ENCODE peak calls at places on chromosomes 12 and 14, in seven cellular contexts. One of them, this sample, is unnamed. For H3K4me1, the result is how much of the 10 kb centered on the place peaks cover.

GRCh38 chr14:106235356-106236159 is 709.2 kb downstream of the TMEM121 start:
- DNase-seq in transverse colon: no peak
- DNase-seq in CD8-positive, alpha-beta memory T cell: no peak
- DNase-seq in GM23338: no peak
- DNase-seq in sigmoid colon: no peak
- DNase-seq in left ventricle myocardium inferior: no peak
- DNase-seq in neuronal stem cell: no peak
- DNase-seq in this sample: no peak

GRCh38 chr12:114848661-114849060 is 164.7 kb upstream of the TBX3 start:
- DNase-seq in transverse colon: no peak
- DNase-seq in CD8-positive, alpha-beta memory T cell: no peak
- DNase-seq in GM23338: no peak
- DNase-seq in sigmoid colon: no peak
- DNase-seq in left ventricle myocardium inferior: no peak
- DNase-seq in neuronal stem cell: no peak
- DNase-seq in this sample: no peak

GRCh38 chr12:6231359-6232268 is 31.4 kb downstream of the CD9 start:
- DNase-seq in transverse colon: no peak
- DNase-seq in CD8-positive, alpha-beta memory T cell: no peak
- DNase-seq in GM23338: no peak
- DNase-seq in sigmoid colon: no peak
- DNase-seq in left ventricle myocardium inferior: no peak
- DNase-seq in neuronal stem cell: no peak
- DNase-seq in this sample: no peak

GRCh38 chr12:113114447-113115178 is 20.9 kb downstream of the RASAL1 start:
- DNase-seq in transverse colon: no peak
- DNase-seq in CD8-positive, alpha-beta memory T cell: no peak
- DNase-seq in GM23338: no peak
- DNase-seq in sigmoid colon: no peak
- DNase-seq in left ventricle myocardium inferior: no peak
- DNase-seq in neuronal stem cell: no peak
- DNase-seq in this sample: no peak

GRCh38 chr12:32051511-32052299 is 54.9 kb upstream of the BICD1 start:
- DNase-seq in transverse colon: no peak
- DNase-seq in CD8-positive, alpha-beta memory T cell: no peak
- DNase-seq in GM23338: no peak
- DNase-seq in sigmoid colon: no peak
- DNase-seq in left ventricle myocardium inferior: no peak
- DNase-seq in neuronal stem cell: no peak
- DNase-seq in this sample: no peak

GRCh38 chr12:107092669-107093546 is 441 bp downstream of the CRY1 start:
- DNase-seq in transverse colon: peak
- DNase-seq in CD8-positive, alpha-beta memory T cell: peak
- DNase-seq in GM23338: peak
- DNase-seq in sigmoid colon: peak
- DNase-seq in left ventricle myocardium inferior: peak
- DNase-seq in neuronal stem cell: peak
- DNase-seq in this sample: peak

GRCh38 chr12:119864591-119864990 is 12.5 kb downstream of the CIT start:
- DNase-seq in transverse colon: no peak
- DNase-seq in CD8-positive, alpha-beta memory T cell: no peak
- DNase-seq in GM23338: no peak
- DNase-seq in sigmoid colon: no peak
- DNase-seq in left ventricle myocardium inferior: no peak
- DNase-seq in neuronal stem cell: no peak
- DNase-seq in this sample: no peak

GRCh38 chr12:128853321-128854197 is at the start of gene GLT1D1:
- DNase-seq in transverse colon: no peak
- DNase-seq in CD8-positive, alpha-beta memory T cell: no peak
- DNase-seq in GM23338: peak
- DNase-seq in sigmoid colon: peak
- DNase-seq in left ventricle myocardium inferior: no peak
- DNase-seq in neuronal stem cell: peak
- DNase-seq in this sample: no peak

GRCh38 chr14:104983231-104983721 is 2.3 kb upstream of the CLBA1 start:
- DNase-seq in transverse colon: no peak
- DNase-seq in CD8-positive, alpha-beta memory T cell: no peak
- DNase-seq in GM23338: no peak
- DNase-seq in sigmoid colon: peak
- DNase-seq in left ventricle myocardium inferior: no peak
- DNase-seq in neuronal stem cell: no peak
- DNase-seq in this sample: no peak

GRCh38 chr12:113151655-113152054 is 2.1 kb downstream of the CFAP73 start:
- DNase-seq in transverse colon: no peak
- DNase-seq in CD8-positive, alpha-beta memory T cell: no peak
- DNase-seq in GM23338: no peak
- DNase-seq in sigmoid colon: no peak
- DNase-seq in left ventricle myocardium inferior: no peak
- DNase-seq in neuronal stem cell: no peak
- DNase-seq in this sample: no peak

GRCh38 chr14:86217523-86217922 is 687.6 kb downstream of the FLRT2 start:
- DNase-seq in transverse colon: no peak
- DNase-seq in CD8-positive, alpha-beta memory T cell: no peak
- DNase-seq in GM23338: peak
- DNase-seq in sigmoid colon: no peak
- DNase-seq in left ventricle myocardium inferior: no peak
- DNase-seq in neuronal stem cell: no peak
- DNase-seq in this sample: no peak

GRCh38 chr12:24121911-24122310 is 172.4 kb upstream of the SOX5 start:
- DNase-seq in transverse colon: no peak
- DNase-seq in CD8-positive, alpha-beta memory T cell: no peak
- DNase-seq in GM23338: no peak
- DNase-seq in sigmoid colon: no peak
- DNase-seq in left ventricle myocardium inferior: no peak
- DNase-seq in neuronal stem cell: no peak
- DNase-seq in this sample: no peak

GRCh38 chr12:2557589-2557988 is 237.2 kb upstream of the FKBP4 start:
- DNase-seq in transverse colon: no peak
- DNase-seq in CD8-positive, alpha-beta memory T cell: no peak
- DNase-seq in GM23338: no peak
- DNase-seq in sigmoid colon: peak
- DNase-seq in left ventricle myocardium inferior: no peak
- DNase-seq in neuronal stem cell: no peak
- DNase-seq in this sample: no peak

GRCh38 chr12:126782083-126782482 is 1484.9 kb upstream of the TMEM132C start:
- DNase-seq in transverse colon: no peak
- DNase-seq in CD8-positive, alpha-beta memory T cell: no peak
- DNase-seq in GM23338: no peak
- DNase-seq in sigmoid colon: no peak
- DNase-seq in left ventricle myocardium inferior: no peak
- DNase-seq in neuronal stem cell: no peak
- DNase-seq in this sample: no peak

GRCh38 chr14:54549862-54550261 is 17.1 kb upstream of the SAMD4A start:
- DNase-seq in transverse colon: no peak
- DNase-seq in CD8-positive, alpha-beta memory T cell: no peak
- DNase-seq in GM23338: peak
- DNase-seq in sigmoid colon: no peak
- DNase-seq in left ventricle myocardium inferior: no peak
- DNase-seq in neuronal stem cell: no peak
- DNase-seq in this sample: no peak
- H3K4me1 ChIP-seq in transverse colon: under half
- H3K4me1 ChIP-seq in CD8-positive, alpha-beta memory T cell: under half
- H3K4me1 ChIP-seq in GM23338: under half
- H3K4me1 ChIP-seq in sigmoid colon: under half
- H3K4me1 ChIP-seq in left ventricle myocardium inferior: under half
- H3K4me1 ChIP-seq in neuronal stem cell: under half
- H3K4me1 ChIP-seq in this sample: under half

DNA sequence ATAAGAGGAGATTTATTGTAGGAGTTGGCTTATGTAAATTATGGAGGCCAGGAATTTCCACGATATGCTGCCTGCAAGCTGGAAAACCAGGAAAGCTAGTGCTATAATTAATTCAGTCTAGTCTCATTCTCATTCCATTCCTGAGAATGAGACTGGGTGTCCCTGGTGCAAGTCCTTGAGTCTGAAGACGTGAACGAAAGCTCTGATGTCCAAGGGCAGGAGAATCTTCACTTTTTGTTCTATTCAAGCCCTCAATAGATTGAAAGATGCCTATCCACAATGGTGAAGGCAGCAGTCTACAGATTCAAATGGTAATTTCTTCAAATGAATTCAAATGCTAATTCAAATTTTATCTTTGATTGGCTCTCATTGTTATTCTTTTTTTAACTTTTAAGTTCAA is 851.1 kb upstream of the MGAT4C start:
- DNase-seq in transverse colon: no peak
- DNase-seq in CD8-positive, alpha-beta memory T cell: no peak
- DNase-seq in GM23338: peak
- DNase-seq in sigmoid colon: no peak
- DNase-seq in left ventricle myocardium inferior: no peak
- DNase-seq in neuronal stem cell: no peak
- DNase-seq in this sample: peak
- H3K4me3 ChIP-seq in transverse colon: no peak
- H3K4me3 ChIP-seq in CD8-positive, alpha-beta memory T cell: no peak
- H3K4me3 ChIP-seq in GM23338: peak
- H3K4me3 ChIP-seq in sigmoid colon: no peak
- H3K4me3 ChIP-seq in left ventricle myocardium inferior: no peak
- H3K4me3 ChIP-seq in neuronal stem cell: no peak
- H3K4me3 ChIP-seq in this sample: no peak

DNA sequence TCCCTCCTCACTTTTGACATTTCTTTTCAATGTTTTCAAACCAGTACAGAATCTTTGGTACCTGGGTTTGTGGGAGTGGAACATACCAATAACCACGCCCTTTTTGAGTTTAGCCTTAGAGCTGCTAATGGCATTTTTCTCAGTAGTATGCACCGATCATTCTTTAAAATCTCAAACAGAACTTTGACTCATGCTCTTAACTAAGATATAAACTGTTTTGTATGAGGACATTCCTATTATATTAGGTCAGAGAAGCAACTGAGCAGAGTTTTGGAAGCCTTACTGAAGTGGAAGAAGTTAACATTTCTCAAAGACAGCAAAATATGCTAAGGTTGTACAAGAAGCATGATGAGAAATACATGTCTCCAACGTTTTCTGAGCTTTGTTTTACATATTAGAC is 819.2 kb downstream of the FSCB start:
- DNase-seq in transverse colon: no peak
- DNase-seq in CD8-positive, alpha-beta memory T cell: no peak
- DNase-seq in GM23338: no peak
- DNase-seq in sigmoid colon: no peak
- DNase-seq in left ventricle myocardium inferior: no peak
- DNase-seq in neuronal stem cell: no peak
- DNase-seq in this sample: no peak
- H3K4me1 ChIP-seq in transverse colon: under half
- H3K4me1 ChIP-seq in CD8-positive, alpha-beta memory T cell: under half
- H3K4me1 ChIP-seq in GM23338: under half
- H3K4me1 ChIP-seq in sigmoid colon: under half
- H3K4me1 ChIP-seq in left ventricle myocardium inferior: under half
- H3K4me1 ChIP-seq in neuronal stem cell: under half
- H3K4me1 ChIP-seq in this sample: under half

GRCh38 chr12:79455314-79455713 is 235.4 kb downstream of the PAWR start:
- DNase-seq in transverse colon: no peak
- DNase-seq in CD8-positive, alpha-beta memory T cell: no peak
- DNase-seq in GM23338: no peak
- DNase-seq in sigmoid colon: no peak
- DNase-seq in left ventricle myocardium inferior: no peak
- DNase-seq in neuronal stem cell: no peak
- DNase-seq in this sample: no peak

GRCh38 chr12:79451988-79452387 is 238.8 kb downstream of the PAWR start:
- DNase-seq in transverse colon: peak
- DNase-seq in CD8-positive, alpha-beta memory T cell: no peak
- DNase-seq in GM23338: no peak
- DNase-seq in sigmoid colon: peak
- DNase-seq in left ventricle myocardium inferior: peak
- DNase-seq in neuronal stem cell: no peak
- DNase-seq in this sample: no peak

GRCh38 chr12:79452906-79453305 is 237.9 kb downstream of the PAWR start:
- DNase-seq in transverse colon: no peak
- DNase-seq in CD8-positive, alpha-beta memory T cell: no peak
- DNase-seq in GM23338: peak
- DNase-seq in sigmoid colon: no peak
- DNase-seq in left ventricle myocardium inferior: no peak
- DNase-seq in neuronal stem cell: no peak
- DNase-seq in this sample: no peak

GRCh38 chr12:79451365-79451764 is 239.4 kb downstream of the PAWR start:
- DNase-seq in transverse colon: no peak
- DNase-seq in CD8-positive, alpha-beta memory T cell: no peak
- DNase-seq in GM23338: no peak
- DNase-seq in sigmoid colon: no peak
- DNase-seq in left ventricle myocardium inferior: no peak
- DNase-seq in neuronal stem cell: no peak
- DNase-seq in this sample: no peak

DNA sequence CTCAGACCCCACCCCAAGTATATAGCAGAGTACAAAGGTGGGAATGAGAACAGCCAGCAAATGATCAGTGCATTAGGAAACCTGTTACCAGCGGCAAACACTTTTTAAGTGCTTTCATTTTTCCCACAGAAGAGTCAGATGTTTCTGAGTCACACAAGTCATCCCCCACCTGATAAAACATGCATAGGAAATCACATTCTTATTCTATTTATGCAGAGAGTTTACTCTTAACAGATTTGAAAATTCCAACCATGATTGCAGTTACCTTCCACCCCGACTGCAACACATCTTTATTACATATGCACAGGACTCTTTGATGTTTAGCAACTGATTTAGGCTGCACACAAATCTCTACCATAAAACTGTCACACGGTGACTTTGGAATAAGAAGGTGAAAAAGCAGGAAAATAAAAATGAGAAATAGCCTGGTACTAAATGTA is 236.4 kb downstream of the PAWR start:
- DNase-seq in transverse colon: no peak
- DNase-seq in CD8-positive, alpha-beta memory T cell: no peak
- DNase-seq in GM23338: no peak
- DNase-seq in sigmoid colon: no peak
- DNase-seq in left ventricle myocardium inferior: no peak
- DNase-seq in neuronal stem cell: no peak
- DNase-seq in this sample: no peak
- H3K4me3 ChIP-seq in transverse colon: no peak
- H3K4me3 ChIP-seq in CD8-positive, alpha-beta memory T cell: no peak
- H3K4me3 ChIP-seq in GM23338: no peak
- H3K4me3 ChIP-seq in sigmoid colon: peak
- H3K4me3 ChIP-seq in left ventricle myocardium inferior: no peak
- H3K4me3 ChIP-seq in neuronal stem cell: no peak
- H3K4me3 ChIP-seq in this sample: no peak

GRCh38 chr12:33222357-33222756 is 217.3 kb downstream of the SYT10 start:
- DNase-seq in transverse colon: no peak
- DNase-seq in CD8-positive, alpha-beta memory T cell: no peak
- DNase-seq in GM23338: peak
- DNase-seq in sigmoid colon: no peak
- DNase-seq in left ventricle myocardium inferior: no peak
- DNase-seq in neuronal stem cell: no peak
- DNase-seq in this sample: no peak
- H3K4me1 ChIP-seq in transverse colon: under half
- H3K4me1 ChIP-seq in CD8-positive, alpha-beta memory T cell: under half
- H3K4me1 ChIP-seq in GM23338: under half
- H3K4me1 ChIP-seq in sigmoid colon: under half
- H3K4me1 ChIP-seq in left ventricle myocardium inferior: under half
- H3K4me1 ChIP-seq in neuronal stem cell: under half
- H3K4me1 ChIP-seq in this sample: under half

GRCh38 chr14:22793976-22794375 is 21.3 kb downstream of the SLC7A7 start:
- DNase-seq in transverse colon: no peak
- DNase-seq in CD8-positive, alpha-beta memory T cell: no peak
- DNase-seq in GM23338: no peak
- DNase-seq in sigmoid colon: no peak
- DNase-seq in left ventricle myocardium inferior: no peak
- DNase-seq in neuronal stem cell: no peak
- DNase-seq in this sample: no peak
- H3K4me3 ChIP-seq in transverse colon: no peak
- H3K4me3 ChIP-seq in CD8-positive, alpha-beta memory T cell: no peak
- H3K4me3 ChIP-seq in GM23338: no peak
- H3K4me3 ChIP-seq in sigmoid colon: no peak
- H3K4me3 ChIP-seq in left ventricle myocardium inferior: no peak
- H3K4me3 ChIP-seq in neuronal stem cell: no peak
- H3K4me3 ChIP-seq in this sample: no peak